ENCODE peak calls at places on chromosomes 1 and 21, in nine cellular contexts. I, N, F, O, T, W, X, Z and P are unnamed samples.

GRCh38 chr1:154145986-154146385 is 8.9 kb downstream of the NUP210L start:
- DNase-seq in Z (no peak), W (no peak), N (no peak), T (no peak), I (no peak), O (no peak), X (no peak), F (no peak), P (no peak)

GRCh38 chr1:183454377-183454776 is 17.9 kb upstream of the SMG7 start:
- DNase-seq in Z (no peak), T (no peak), O (no peak), I (peak; percentile 40), W (no peak), F (no peak), N (no peak), X (no peak), P (no peak)

GRCh38 chr21:34574581-34574980 is 40.3 kb downstream of the RCAN1 start:
- DNase-seq in I (no peak), F (no peak), T (no peak), X (no peak), W (no peak), Z (no peak), O (no peak), N (no peak), P (no peak)

GRCh38 chr1:46246548-46247432 is 773 bp upstream of the RAD54L start:
- DNase-seq in Z (peak; percentile 30), O (peak; percentile 29), I (peak; percentile 86), N (peak; percentile 24), F (peak; percentile 66), W (no peak), T (peak; percentile 65), X (no peak), P (peak; percentile 80)

GRCh38 chr1:203178083-203178482 is 2.5 kb upstream of the MYBPH start:
- DNase-seq in I (no peak), W (no peak), N (peak; percentile 68), Z (no peak), F (no peak), T (no peak), X (no peak), O (no peak), P (no peak)

GRCh38 chr1:154716012-154716411 is 108.0 kb upstream of the ADAR start:
- DNase-seq in X (no peak), N (no peak), Z (no peak), W (no peak), O (no peak), T (no peak), I (no peak), F (peak; percentile 46), P (no peak)

GRCh38 chr1:20202166-20202565 is 15.8 kb upstream of the PLA2G2C start:
- DNase-seq in N (no peak), I (no peak), W (no peak), Z (no peak), F (no peak), O (no peak), X (no peak), T (no peak), P (no peak)

GRCh38 chr1:8182034-8182761 is 135.7 kb upstream of the SLC45A1 start:
- DNase-seq in F (peak; percentile 54), O (peak; percentile 22), W (no peak), Z (no peak), T (no peak), N (peak; percentile 48), I (peak; percentile 83), X (no peak), P (no peak)

GRCh38 chr21:33069994-33070811 is at the start of gene OLIG1:
- DNase-seq in O (no peak), W (no peak), X (peak; percentile 67), I (peak; percentile 73), Z (peak; percentile 83), N (no peak), T (peak; percentile 41), F (peak; percentile 58), P (no peak)

GRCh38 chr1:31637915-31638673 is 6.6 kb downstream of the PEF1 start:
- DNase-seq in X (no peak), F (no peak), I (no peak), N (no peak), W (no peak), Z (peak; percentile 19), T (no peak), O (no peak), P (no peak)

GRCh38 chr1:180560200-180560867 is 1.6 kb downstream of the OVAAL start:
- DNase-seq in W (no peak), I (no peak), X (no peak), N (peak; percentile 24), F (no peak), Z (no peak), O (no peak), T (no peak), P (no peak)

GRCh38 chr1:106798991-106799390 is 257.5 kb upstream of the PRMT6 start:
- DNase-seq in N (no peak), F (no peak), W (no peak), O (no peak), T (no peak), Z (no peak), X (no peak), I (no peak), P (no peak)

GRCh38 chr1:153679337-153680119 is 1.0 kb downstream of the NPR1 start:
- DNase-seq in X (peak; percentile 43), F (no peak), Z (no peak), N (no peak), I (peak; percentile 73), W (no peak), T (peak; percentile 61), O (peak; percentile 19), P (peak; percentile 83)

GRCh38 chr1:212608956-212609700 is 567 bp downstream of the ATF3 start:
- DNase-seq in I (peak; percentile 92), T (peak; percentile 70), W (no peak), O (peak; percentile 18), Z (peak; percentile 45), N (peak; percentile 24), X (peak; percentile 80), F (peak; percentile 57), P (peak; percentile 77)

GRCh38 chr1:33128781-33129180 is 47.8 kb downstream of the AZIN2 start:
- DNase-seq in F (no peak), O (no peak), Z (no peak), I (no peak), W (no peak), X (no peak), N (no peak), T (no peak), P (no peak)

GRCh38 chr1:186749820-186750219 is 69.6 kb upstream of the PTGS2 start:
- DNase-seq in W (no peak), N (no peak), F (no peak), I (no peak), X (no peak), T (no peak), O (no peak), Z (no peak), P (no peak)

GRCh38 chr1:19204665-19205266 is 5.3 kb downstream of the UBR4 start:
- DNase-seq in W (no peak), F (no peak), O (no peak), Z (no peak), T (no peak), N (no peak), X (no peak), I (no peak), P (no peak)

GRCh38 chr1:160399544-160400283 is 650 bp upstream of the VANGL2 start:
- DNase-seq in T (no peak), O (no peak), W (no peak), N (no peak), I (no peak), Z (no peak), F (no peak), X (no peak), P (no peak)

GRCh38 chr1:197393105-197393504 is 125.1 kb downstream of the CRB1 start:
- DNase-seq in W (no peak), N (no peak), F (no peak), X (no peak), I (no peak), O (no peak), Z (no peak), T (no peak), P (no peak)

GRCh38 chr1:19182223-19182622 is 27.8 kb downstream of the UBR4 start:
- DNase-seq in O (no peak), X (no peak), Z (no peak), W (no peak), F (no peak), I (no peak), T (no peak), N (no peak), P (no peak)

GRCh38 chr21:39891111-39891510 is 23.9 kb downstream of the PCP4 start:
- DNase-seq in Z (no peak), X (no peak), T (no peak), N (no peak), F (no peak), W (no peak), O (no peak), I (no peak), P (no peak)

GRCh38 chr21:38925923-38926322 is 120.2 kb downstream of the ETS2 start:
- DNase-seq in O (no peak), W (peak; percentile 74), N (peak; percentile 88), X (no peak), T (no peak), F (peak; percentile 83), Z (no peak), I (no peak), P (peak; percentile 89)

GRCh38 chr1:202585591-202585934 is 124.7 kb downstream of the SYT2 start:
- DNase-seq in O (no peak), F (no peak), W (no peak), N (no peak), Z (no peak), X (no peak), T (no peak), I (no peak), P (no peak)

GRCh38 chr1:220028496-220028895 is 17.8 kb downstream of the EPRS1 start:
- DNase-seq in W (no peak), O (no peak), Z (no peak), T (no peak), X (no peak), N (no peak), F (no peak), I (no peak), P (no peak)

GRCh38 chr1:203424861-203425667 is 50.5 kb upstream of the PRELP start:
- DNase-seq in Z (peak; percentile 33), I (no peak), T (no peak), N (no peak), X (no peak), F (no peak), W (no peak), O (no peak), P (no peak)

GRCh38 chr1:159800177-159800935 is 1.8 kb upstream of the FCRL6 start:
- DNase-seq in I (peak; percentile 71), N (no peak), W (no peak), T (no peak), F (no peak), O (peak; percentile 48), X (no peak), Z (no peak), P (no peak)